ENCODE peak calls at places on chromosomes 3 and 15, in seven cellular contexts. R is HCT116, W is lung, G is ovary, E is WTC11, Z is cardiac fibroblast, F is Calu3. S is an unnamed sample.

GRCh38 chr3:73503781-73504180 is 121.0 kb downstream of the PDZRN3 start:
- DNase-seq in R (no peak), W (no peak), G (no peak), E (no peak), Z (no peak), F (no peak), S (no peak)

GRCh38 chr15:83842281-83842680 is 188.4 kb downstream of the ADAMTSL3 start:
- DNase-seq in R (no peak), W (no peak), G (no peak), E (peak), Z (no peak), F (no peak), S (no peak)

GRCh38 chr15:53757906-53758305 is 1.6 kb downstream of the WDR72 start:
- DNase-seq in R (no peak), W (no peak), G (no peak), E (no peak), Z (no peak), F (no peak), S (no peak)

GRCh38 chr3:2735392-2735894 is 374.7 kb downstream of the IL5RA start:
- DNase-seq in R (no peak), W (no peak), G (no peak), E (no peak), Z (no peak), F (no peak), S (no peak)

GRCh38 chr3:183260167-183260904 is 7.3 kb downstream of the B3GNT5 start:
- DNase-seq in R (no peak), W (no peak), G (no peak), E (no peak), Z (peak), F (no peak), S (no peak)

GRCh38 chr15:38220874-38221273 is 31.8 kb upstream of the SPRED1 start:
- DNase-seq in R (no peak), W (no peak), G (no peak), E (no peak), Z (no peak), F (no peak), S (no peak)

GRCh38 chr3:105791134-105791533 is 77.7 kb downstream of the CBLB start:
- DNase-seq in R (no peak), W (no peak), G (no peak), E (no peak), Z (peak), F (no peak), S (no peak)

GRCh38 chr15:33278816-33279612 is 31.8 kb upstream of the RYR3 start:
- DNase-seq in R (peak), W (no peak), G (no peak), E (no peak), Z (peak), F (peak), S (no peak)

GRCh38 chr15:77282333-77282732 is 137.6 kb downstream of the PEAK1 start:
- DNase-seq in R (no peak), W (no peak), G (peak), E (no peak), Z (peak), F (no peak), S (no peak)

GRCh38 chr3:53354945-53355498 is 7.7 kb upstream of the DCP1A start:
- DNase-seq in R (no peak), W (no peak), G (no peak), E (no peak), Z (peak), F (no peak), S (no peak)

GRCh38 chr15:27714675-27715074 is 384.4 kb downstream of the OCA2 start:
- DNase-seq in R (no peak), W (no peak), G (no peak), E (peak), Z (no peak), F (no peak), S (no peak)

GRCh38 chr15:99944131-99944530 is 210.9 kb upstream of the LYSMD4 start:
- DNase-seq in R (no peak), W (peak), G (no peak), E (no peak), Z (no peak), F (no peak), S (no peak)

GRCh38 chr3:111751961-111752360 is 107.1 kb upstream of the PHLDB2 start:
- DNase-seq in R (no peak), W (no peak), G (no peak), E (no peak), Z (peak), F (no peak), S (no peak)

GRCh38 chr3:72288955-72289707 is 504.2 kb upstream of the PROK2 start:
- DNase-seq in R (no peak), W (peak), G (no peak), E (no peak), Z (peak), F (peak), S (no peak)

GRCh38 chr3:112654492-112654891 is 13.5 kb upstream of the CCDC80 start:
- DNase-seq in R (no peak), W (no peak), G (no peak), E (no peak), Z (no peak), F (no peak), S (no peak)

GRCh38 chr15:101086394-101087171 is 165.3 kb downstream of the CHSY1 start:
- DNase-seq in R (no peak), W (no peak), G (no peak), E (no peak), Z (no peak), F (no peak), S (no peak)

GRCh38 chr15:70093481-70094309 is 4.0 kb downstream of the TLE3 start:
- DNase-seq in R (no peak), W (no peak), G (no peak), E (no peak), Z (peak), F (peak), S (no peak)

GRCh38 chr15:70466895-70467529 is 296.3 kb downstream of the UACA start:
- DNase-seq in R (peak), W (peak), G (peak), E (peak), Z (peak), F (peak), S (peak)

GRCh38 chr3:100954199-100954935 is 38.9 kb downstream of the ABI3BP start:
- DNase-seq in R (no peak), W (no peak), G (no peak), E (no peak), Z (no peak), F (no peak), S (no peak)

GRCh38 chr15:44716983-44717602 is 5.8 kb downstream of the B2M start:
- DNase-seq in R (no peak), W (no peak), G (no peak), E (no peak), Z (no peak), F (no peak), S (no peak)

GRCh38 chr3:131794766-131795381 is 239.9 kb downstream of the CPNE4 start:
- DNase-seq in R (peak), W (peak), G (no peak), E (peak), Z (peak), F (peak), S (peak)

DNA sequence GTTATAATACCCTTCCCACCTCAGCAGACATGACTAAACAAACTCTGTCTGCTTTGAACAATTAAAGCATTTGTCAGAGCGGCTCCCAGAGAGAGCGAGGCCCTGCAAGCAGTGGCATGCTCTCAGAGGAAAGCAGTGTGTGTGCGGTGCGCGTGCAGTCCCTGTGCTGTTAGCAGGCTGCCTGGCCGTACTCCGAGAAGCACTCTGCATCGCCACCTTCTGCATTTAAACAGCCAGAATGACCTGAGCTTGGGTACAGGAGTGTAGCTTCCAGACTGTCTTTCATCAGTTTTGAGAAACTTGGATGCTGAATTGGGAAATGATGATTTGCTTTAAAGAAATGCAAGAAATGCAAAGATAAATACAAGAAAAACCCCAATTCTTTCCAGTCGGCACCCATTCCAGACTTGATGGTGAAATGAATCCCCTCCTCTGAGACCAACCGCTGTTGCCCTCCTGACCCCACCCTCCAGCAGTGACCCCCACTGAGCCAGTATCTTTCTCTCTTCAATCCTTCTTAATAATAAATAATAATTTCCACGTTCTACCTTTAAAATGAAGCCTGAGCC is 113.5 kb downstream of the VGLL4 start:
- DNase-seq in R (no peak), W (no peak), G (peak), E (no peak), Z (peak), F (no peak), S (no peak)
- TF ChIP-seq CTCF in R (no peak), W (no peak), G (no peak), E (no peak), Z (peak), F (no peak), S (no peak)

GRCh38 chr15:81146006-81146405 is 11.9 kb downstream of the CFAP161 start:
- DNase-seq in R (no peak), W (no peak), G (no peak), E (no peak), Z (peak), F (no peak), S (no peak)
- TF ChIP-seq CTCF in R (no peak), W (no peak), G (no peak), E (no peak), Z (no peak), F (no peak), S (no peak)

GRCh38 chr3:194197396-194197960 is 61.5 kb downstream of the HES1 start:
- DNase-seq in R (no peak), W (no peak), G (no peak), E (no peak), Z (no peak), F (no peak), S (no peak)
- TF ChIP-seq CTCF in R (no peak), W (no peak), G (no peak), E (no peak), Z (no peak), F (no peak), S (peak)

GRCh38 chr3:59968510-59968909 is 918.7 kb upstream of the CFAP20DC start:
- DNase-seq in R (no peak), W (no peak), G (no peak), E (no peak), Z (no peak), F (no peak), S (no peak)
- TF ChIP-seq CTCF in R (no peak), W (no peak), G (no peak), E (no peak), Z (no peak), F (no peak), S (no peak)

DNA sequence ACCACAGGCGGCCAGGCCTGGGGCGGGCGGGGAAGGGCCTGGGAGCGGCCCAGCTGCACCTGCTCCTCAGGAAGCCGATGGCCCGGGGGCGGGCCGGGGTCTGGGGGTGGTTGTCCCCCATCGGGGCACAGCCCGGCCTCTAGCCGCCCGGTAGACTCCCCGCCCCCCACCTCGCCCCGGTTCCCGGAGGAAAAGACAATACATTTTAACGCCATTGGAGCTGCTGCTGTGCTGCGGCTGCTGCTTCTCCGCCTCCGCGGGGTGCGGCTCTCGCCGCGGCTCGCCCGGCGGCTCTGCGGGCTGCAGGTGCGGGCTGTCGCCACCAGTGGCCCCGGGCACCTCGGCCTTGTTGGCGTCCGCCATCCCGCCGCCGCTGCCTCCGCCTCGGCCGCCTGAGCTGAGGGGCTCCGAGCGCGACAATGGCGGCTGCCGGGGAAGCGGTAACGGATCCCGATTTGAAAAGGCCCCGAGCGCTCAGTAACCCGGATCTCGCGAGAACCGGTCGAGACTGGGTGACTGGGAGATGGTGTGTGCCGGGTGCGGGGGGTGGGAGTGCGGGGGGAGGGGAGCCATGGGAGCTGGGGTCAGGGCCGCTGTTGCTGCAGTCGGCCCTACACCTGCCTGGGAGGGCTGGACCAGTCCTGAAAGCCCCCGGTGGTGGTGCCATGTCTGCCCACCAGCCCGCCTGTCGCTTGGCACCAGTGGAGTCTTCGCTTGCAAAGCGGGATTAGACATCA is at the start of gene MYEF2:
- DNase-seq in R (no peak), W (peak), G (peak), E (peak), Z (peak), F (peak), S (peak)
- TF ChIP-seq CTCF in R (no peak), W (no peak), G (no peak), E (no peak), Z (no peak), F (no peak), S (no peak)

GRCh38 chr3:46848271-46849097 is 14.8 kb downstream of the MYL3 start:
- DNase-seq in R (no peak), W (no peak), G (peak), E (peak), Z (peak), F (peak), S (no peak)
- TF ChIP-seq CTCF in R (peak), W (no peak), G (no peak), E (peak), Z (peak), F (no peak), S (peak)

DNA sequence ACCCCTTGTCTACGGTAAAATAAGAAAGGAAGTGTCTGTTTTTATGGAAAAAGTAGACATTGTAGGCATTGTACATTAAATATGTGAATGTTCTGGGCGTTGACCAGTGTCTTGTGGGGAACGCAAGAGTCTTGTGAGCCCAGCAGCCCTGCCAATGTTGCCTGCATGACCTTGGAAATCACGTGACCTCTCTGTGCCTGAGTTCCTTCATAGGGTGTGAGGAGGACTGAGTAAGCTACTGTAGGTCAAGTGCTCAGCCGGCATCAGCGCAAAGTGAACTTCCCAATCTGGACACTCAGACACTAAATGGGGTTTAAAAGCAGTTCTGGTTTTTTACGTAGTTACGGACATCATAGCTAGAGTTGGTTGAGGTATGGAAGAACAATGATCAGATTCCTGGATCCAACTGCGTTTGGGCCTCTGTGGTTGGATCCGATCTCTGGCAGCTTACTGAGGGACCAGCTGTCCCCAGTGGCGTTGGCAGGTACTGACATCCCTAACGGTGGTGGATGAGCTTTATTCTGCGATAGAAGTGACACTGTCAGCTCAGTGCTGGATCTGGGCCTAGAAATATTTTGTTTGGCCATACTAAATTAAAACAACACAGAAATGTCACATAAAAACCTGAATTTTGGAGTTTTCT is 63.8 kb downstream of the SPSB4 start:
- DNase-seq in R (peak), W (no peak), G (peak), E (peak), Z (no peak), F (peak), S (no peak)
- TF ChIP-seq CTCF in R (peak), W (no peak), G (peak), E (peak), Z (peak), F (peak), S (peak)

S was measured in progenitor cell of endocrine pancreas.